ENCODE peak calls at places on chromosomes 11 and 22, in seven cellular contexts. N, F, T, X, B, P and K are unnamed samples.

GRCh38 chr11:119094816-119095065 is 6.9 kb downstream of the DPAGT1 start:
- DNase-seq in N (peak), F (peak), T (no peak), X (peak), B (peak), P (peak), K (no peak)

GRCh38 chr11:30255637-30256036 is 24.8 kb downstream of the FSHB start:
- DNase-seq in N (no peak), F (no peak), T (no peak), X (no peak), B (no peak), P (no peak), K (no peak)

GRCh38 chr22:41127447-41127846 is 35.1 kb downstream of the EP300 start:
- DNase-seq in N (no peak), F (no peak), T (no peak), X (no peak), B (no peak), P (no peak), K (no peak)

GRCh38 chr11:61693897-61694840 is 14.0 kb downstream of the DAGLA start:
- DNase-seq in N (no peak), F (peak), T (no peak), X (no peak), B (no peak), P (no peak), K (no peak)

GRCh38 chr11:112785104-112785503 is 176.1 kb upstream of the NCAM1 start:
- DNase-seq in N (no peak), F (no peak), T (no peak), X (no peak), B (no peak), P (no peak), K (peak)

GRCh38 chr11:11265994-11266606 is 87.0 kb downstream of the CSNK2A3 start:
- DNase-seq in N (no peak), F (peak), T (peak), X (no peak), B (no peak), P (peak), K (peak)

GRCh38 chr11:1153105-1153950 is 4.4 kb upstream of the MUC5AC start:
- DNase-seq in N (no peak), F (no peak), T (peak), X (peak), B (no peak), P (no peak), K (no peak)

GRCh38 chr11:83162377-83162776 is 5.4 kb downstream of the PCF11 start:
- DNase-seq in N (no peak), F (no peak), T (no peak), X (no peak), B (no peak), P (peak), K (no peak)

GRCh38 chr11:5626191-5626590 is 1.4 kb downstream of the TRIM34 start:
- DNase-seq in N (no peak), F (no peak), T (no peak), X (no peak), B (no peak), P (peak), K (no peak)

GRCh38 chr22:38828191-38828590 is 15.6 kb downstream of the NPTXR start:
- DNase-seq in N (no peak), F (no peak), T (no peak), X (no peak), B (no peak), P (no peak), K (no peak)

GRCh38 chr22:22866381-22867111 is 21.1 kb upstream of the IGLL5 start:
- DNase-seq in N (no peak), F (no peak), T (no peak), X (no peak), B (no peak), P (no peak), K (no peak)

GRCh38 chr22:29346659-29347058 is 31.2 kb upstream of the RASL10A start:
- DNase-seq in N (no peak), F (no peak), T (no peak), X (no peak), B (no peak), P (no peak), K (no peak)

GRCh38 chr11:46363455-46363920 is 16.2 kb downstream of the DGKZ start:
- DNase-seq in N (no peak), F (peak), T (no peak), X (no peak), B (no peak), P (peak), K (peak)

GRCh38 chr11:77047007-77047927 is 13.1 kb downstream of the B3GNT6 start:
- DNase-seq in N (peak), F (peak), T (peak), X (peak), B (peak), P (peak), K (peak)

GRCh38 chr22:21761994-21762680 is 26.5 kb upstream of the YPEL1 start:
- DNase-seq in N (no peak), F (no peak), T (no peak), X (no peak), B (no peak), P (no peak), K (no peak)

GRCh38 chr11:95363189-95363588 is 132.2 kb upstream of the SESN3 start:
- DNase-seq in N (no peak), F (no peak), T (no peak), X (no peak), B (no peak), P (no peak), K (no peak)

GRCh38 chr11:35593143-35593542 is 25.1 kb upstream of the FJX1 start:
- DNase-seq in N (no peak), F (no peak), T (no peak), X (no peak), B (no peak), P (peak), K (peak)

GRCh38 chr22:17213976-17214375 is 5.3 kb downstream of the ADA2 start:
- DNase-seq in N (no peak), F (peak), T (no peak), X (no peak), B (no peak), P (peak), K (no peak)

GRCh38 chr11:20363500-20364411 is at the start of gene HTATIP2:
- DNase-seq in N (peak), F (peak), T (peak), X (peak), B (no peak), P (peak), K (no peak)

GRCh38 chr11:91921974-91922373 is 302.6 kb upstream of the FAT3 start:
- DNase-seq in N (no peak), F (no peak), T (no peak), X (no peak), B (no peak), P (no peak), K (no peak)

GRCh38 chr11:120800206-120800605 is 223.7 kb upstream of the TBCEL start:
- DNase-seq in N (no peak), F (no peak), T (no peak), X (no peak), B (no peak), P (no peak), K (no peak)

GRCh38 chr11:125892071-125892470 is 4.6 kb downstream of the HYLS1 start:
- DNase-seq in N (no peak), F (no peak), T (no peak), X (no peak), B (no peak), P (peak), K (no peak)

GRCh38 chr11:125890447-125891100 is 3.1 kb downstream of the HYLS1 start:
- DNase-seq in N (no peak), F (no peak), T (no peak), X (no peak), B (no peak), P (peak), K (no peak)

GRCh38 chr11:125883375-125883774 is 4.1 kb upstream of the HYLS1 start:
- DNase-seq in N (no peak), F (no peak), T (no peak), X (no peak), B (no peak), P (no peak), K (no peak)

GRCh38 chr11:125886997-125887372 is 483 bp upstream of the HYLS1 start:
- DNase-seq in N (peak), F (peak), T (no peak), X (no peak), B (no peak), P (no peak), K (no peak)

GRCh38 chr11:125887373-125888324 is at the start of gene HYLS1:
- DNase-seq in N (peak), F (peak), T (peak), X (peak), B (peak), P (peak), K (peak)
- TF ChIP-seq POLR2A in N (no peak), F (no peak), T (peak), X (peak), B (no peak), P (peak), K (peak)

DNA sequence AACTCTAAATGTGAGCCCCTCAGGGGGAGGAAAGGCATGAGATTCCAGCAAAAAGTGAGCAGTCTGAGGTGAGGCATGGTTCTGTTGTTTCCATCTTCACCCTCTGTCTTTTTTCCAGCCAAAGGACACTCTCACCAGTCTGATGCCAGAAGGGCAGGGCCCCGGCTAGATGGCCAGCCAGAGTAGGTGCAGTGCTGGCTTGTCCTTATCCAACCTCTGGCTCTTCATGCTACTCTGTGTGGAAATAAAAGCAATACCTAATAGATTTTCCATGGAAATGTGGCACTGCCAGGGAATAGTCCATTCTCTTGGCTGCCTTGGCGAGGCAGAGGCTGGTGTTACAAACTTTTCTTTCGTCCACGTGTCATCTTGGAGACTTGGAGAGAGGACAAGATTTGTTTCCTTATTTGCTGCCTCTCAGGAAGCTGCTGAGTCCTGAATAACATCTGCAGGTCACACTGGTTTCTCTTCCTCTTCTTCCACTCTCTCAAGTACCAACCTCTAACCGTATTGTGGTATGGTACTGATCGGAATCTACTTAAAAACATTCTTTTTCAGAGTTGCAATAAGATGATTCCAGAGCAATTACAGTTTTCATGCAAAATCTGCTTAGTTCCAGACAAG is 17.1 kb upstream of the C1QTNF4 start:
- DNase-seq in N (no peak), F (no peak), T (no peak), X (no peak), B (no peak), P (no peak), K (no peak)
- TF ChIP-seq POLR2A in N (no peak), F (no peak), T (no peak), X (no peak), B (no peak), P (no peak), K (no peak)

DNA sequence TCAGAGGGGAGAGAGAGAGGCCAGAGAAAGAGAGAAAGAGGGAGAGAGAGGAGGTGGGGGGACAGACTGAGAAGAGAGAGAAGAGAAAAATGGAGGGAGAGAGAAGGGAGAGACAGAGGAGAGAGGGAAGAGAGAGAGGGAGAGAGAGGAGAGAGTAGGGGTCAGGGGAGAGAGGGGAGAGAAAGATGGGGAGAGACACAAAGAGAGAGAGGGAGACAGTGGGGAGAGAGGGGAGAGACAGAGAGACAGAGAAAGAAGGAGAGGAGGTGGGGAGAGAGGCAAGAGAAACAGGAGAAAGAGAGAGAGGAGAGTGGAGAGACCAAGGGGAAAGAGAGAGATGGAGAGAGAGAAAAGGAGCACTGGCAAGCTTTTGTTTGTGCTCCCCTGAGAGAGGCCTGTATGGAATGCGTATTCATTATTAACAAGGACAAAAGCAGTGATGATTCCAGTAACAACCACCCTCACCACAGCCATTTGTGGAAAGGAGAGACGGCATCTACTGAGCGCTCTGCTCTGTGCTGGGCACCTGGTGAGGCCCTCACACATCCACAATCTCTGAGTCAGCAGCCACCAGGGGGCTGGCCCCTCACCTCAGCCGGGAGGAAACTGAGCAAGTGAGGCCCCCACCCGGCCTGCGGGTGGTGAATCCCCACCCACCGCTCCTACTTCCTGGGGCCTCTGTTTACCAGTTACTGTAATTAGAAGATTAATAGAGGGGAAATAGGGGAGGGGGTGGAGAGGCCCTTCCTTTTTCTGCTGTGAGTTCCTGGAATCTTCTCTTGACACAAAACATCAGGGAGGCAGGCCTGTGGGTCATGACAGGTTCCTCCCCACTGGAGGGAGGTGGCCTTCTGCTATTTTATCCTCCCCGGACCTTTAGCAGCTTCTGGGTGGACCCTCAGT is 14.7 kb upstream of the MIAT start:
- DNase-seq in N (no peak), F (peak), T (no peak), X (no peak), B (no peak), P (no peak), K (no peak)
- TF ChIP-seq POLR2A in N (no peak), F (no peak), T (no peak), X (no peak), B (no peak), P (no peak), K (no peak)

GRCh38 chr11:7672960-7673723 is at the start of gene CYB5R2:
- DNase-seq in N (peak), F (peak), T (peak), X (peak), B (peak), P (peak), K (no peak)
- TF ChIP-seq POLR2A in N (no peak), F (no peak), T (peak), X (peak), B (no peak), P (no peak), K (no peak)

DNA sequence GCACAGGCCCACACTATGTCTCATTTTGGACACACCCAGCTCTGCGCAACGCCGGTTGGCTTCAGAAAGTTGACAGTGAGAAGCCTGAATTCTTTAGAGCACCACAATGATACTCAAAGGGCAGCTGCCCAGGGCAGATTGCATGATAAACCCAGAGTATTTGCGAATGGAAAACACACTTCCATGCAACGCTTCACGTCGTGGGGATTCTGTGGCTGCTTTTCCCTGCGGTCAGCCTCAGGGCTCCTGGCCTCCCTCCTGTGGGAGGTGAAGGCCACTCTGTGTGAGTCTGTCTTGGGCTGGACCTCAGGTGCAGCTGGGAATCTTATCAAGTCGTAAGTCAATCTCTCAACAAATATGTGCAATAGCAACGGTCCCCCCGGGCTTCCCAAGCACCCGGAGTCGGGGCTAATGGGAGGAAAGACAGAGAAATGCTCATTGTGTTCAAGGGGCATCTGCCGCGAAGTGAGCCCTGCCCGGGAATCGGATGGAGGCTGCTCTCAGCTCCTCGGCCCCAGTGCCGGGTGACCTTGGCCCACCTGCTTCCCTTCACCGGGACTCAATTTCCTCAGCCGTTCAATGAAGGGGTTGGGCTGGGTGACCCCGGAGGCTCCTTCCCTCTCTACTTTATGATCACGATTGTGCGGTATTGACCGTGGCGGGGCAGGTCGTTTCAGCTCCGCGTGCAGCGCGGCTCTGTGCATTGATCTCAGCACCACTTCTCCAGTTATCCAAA is 623.6 kb downstream of the BRD1 start:
- DNase-seq in N (no peak), F (no peak), T (no peak), X (no peak), B (no peak), P (no peak), K (no peak)
- TF ChIP-seq POLR2A in N (no peak), F (no peak), T (no peak), X (no peak), B (no peak), P (no peak), K (no peak)

GRCh38 chr11:65574147-65574962 is 1.5 kb upstream of the EHBP1L1 start:
- DNase-seq in N (peak), F (peak), T (peak), X (peak), B (peak), P (peak), K (peak)
- TF ChIP-seq POLR2A in N (no peak), F (no peak), T (peak), X (no peak), B (no peak), P (no peak), K (peak)

GRCh38 chr22:37569009-37569920 is 9.0 kb downstream of the CDC42EP1 start:
- DNase-seq in N (no peak), F (no peak), T (no peak), X (peak), B (no peak), P (no peak), K (no peak)
- TF ChIP-seq POLR2A in N (no peak), F (no peak), T (no peak), X (no peak), B (no peak), P (no peak), K (no peak)

GRCh38 chr11:126054882-126055281 is 7.8 kb downstream of the CDON start:
- DNase-seq in N (no peak), F (no peak), T (no peak), X (no peak), B (no peak), P (no peak), K (no peak)

GRCh38 chr11:126059238-126059761 is 3.4 kb downstream of the CDON start:
- DNase-seq in N (no peak), F (no peak), T (no peak), X (no peak), B (no peak), P (no peak), K (no peak)

GRCh38 chr11:126060651-126061220 is 1.9 kb downstream of the CDON start:
- DNase-seq in N (no peak), F (no peak), T (no peak), X (no peak), B (no peak), P (no peak), K (no peak)

GRCh38 chr11:126054412-126054811 is 8.3 kb downstream of the CDON start:
- DNase-seq in N (no peak), F (no peak), T (no peak), X (no peak), B (no peak), P (no peak), K (no peak)

DNA sequence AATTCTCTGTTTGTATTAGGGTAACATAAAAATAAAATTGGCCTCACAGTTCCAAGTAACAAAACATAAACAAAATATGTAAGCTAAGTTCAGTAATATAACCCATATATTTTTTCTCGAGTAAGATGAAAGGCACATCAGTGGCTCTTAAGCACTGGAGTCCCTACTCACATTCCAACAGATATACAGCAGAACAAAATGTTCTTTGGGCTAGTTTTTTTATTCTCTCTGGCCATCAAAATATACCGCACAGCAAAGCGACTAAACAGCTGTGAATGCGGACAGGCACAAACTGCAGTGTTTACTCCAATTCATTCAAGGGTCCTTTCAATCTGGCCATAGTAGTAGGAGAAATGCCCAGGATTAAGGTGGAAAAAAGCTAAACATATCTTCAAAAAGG is 4.6 kb downstream of the CDON start:
- DNase-seq in N (no peak), F (no peak), T (no peak), X (no peak), B (no peak), P (no peak), K (no peak)
- TF ChIP-seq POLR2A in N (no peak), F (no peak), T (no peak), X (no peak), B (no peak), P (no peak), K (no peak)

GRCh38 chr11:27471067-27471587 is 1.5 kb downstream of the LGR4 start:
- DNase-seq in N (no peak), F (no peak), T (no peak), X (no peak), B (no peak), P (no peak), K (no peak)

GRCh38 chr11:27473017-27473406 is 422 bp upstream of the LGR4 start:
- DNase-seq in N (no peak), F (no peak), T (no peak), X (no peak), B (no peak), P (no peak), K (no peak)

GRCh38 chr11:27471588-27472397 is 797 bp downstream of the LGR4 start:
- DNase-seq in N (peak), F (peak), T (no peak), X (peak), B (no peak), P (no peak), K (no peak)

GRCh38 chr11:27470166-27470565 is 2.4 kb downstream of the LGR4 start:
- DNase-seq in N (no peak), F (no peak), T (no peak), X (no peak), B (no peak), P (no peak), K (no peak)

GRCh38 chr11:27472398-27473016 is at the start of gene LGR4:
- DNase-seq in N (peak), F (peak), T (peak), X (peak), B (peak), P (peak), K (peak)
- TF ChIP-seq POLR2A in N (no peak), F (no peak), T (peak), X (peak), B (peak), P (no peak), K (peak)

GRCh38 chr11:62835336-62835735 is 2.7 kb upstream of the TEX54 start:
- DNase-seq in N (no peak), F (no peak), T (no peak), X (no peak), B (no peak), P (no peak), K (no peak)

GRCh38 chr11:62832346-62833234 is at the start of gene TEX54:
- DNase-seq in N (peak), F (peak), T (no peak), X (peak), B (no peak), P (peak), K (peak)

GRCh38 chr11:62830904-62831519 is 839 bp downstream of the STX5 start:
- DNase-seq in N (no peak), F (peak), T (no peak), X (no peak), B (no peak), P (no peak), K (peak)

GRCh38 chr11:62831520-62832345 is at the start of gene STX5:
- DNase-seq in N (peak), F (peak), T (peak), X (peak), B (peak), P (peak), K (peak)
- TF ChIP-seq POLR2A in N (no peak), F (peak), T (peak), X (peak), B (peak), P (peak), K (peak)